ENCODE peak calls at places on chromosomes 16 and 17, in five cellular contexts. P, O, V, D and U are unnamed samples.

GRCh38 chr17:10151667-10152496 is 46.5 kb downstream of the GAS7 start:
- DNase-seq in P (peak), O (no peak), D (no peak), V (no peak), U (no peak)

GRCh38 chr17:34716291-34716690 is 136.9 kb downstream of the TMEM132E start:
- DNase-seq in D (no peak), O (no peak), P (no peak), V (no peak), U (no peak)

GRCh38 chr17:44269118-44269794 is 1.3 kb upstream of the SLC4A1 start:
- DNase-seq in D (no peak), V (peak), O (no peak), P (no peak), U (no peak)

GRCh38 chr16:88591577-88592021 is 21.4 kb downstream of the ZC3H18 start:
- DNase-seq in P (peak), D (no peak), O (no peak), V (no peak), U (no peak)

GRCh38 chr16:11835891-11836652 is 15.3 kb downstream of the RSL1D1 start:
- DNase-seq in D (no peak), O (no peak), P (no peak), V (peak), U (no peak)

GRCh38 chr16:87365021-87365713 is 18.4 kb downstream of the FBXO31 start:
- DNase-seq in D (no peak), O (no peak), V (no peak), P (no peak), U (no peak)

GRCh38 chr16:74297296-74297665 is 667 bp downstream of the PSMD7 start:
- DNase-seq in D (peak), O (no peak), V (peak), P (peak), U (peak)

GRCh38 chr17:83079766-83080616 is 582 bp downstream of the METRNL start:
- DNase-seq in O (no peak), V (no peak), D (no peak), P (peak), U (no peak)

GRCh38 chr17:41149652-41149985 is at the start of gene KRTAP4-5:
- DNase-seq in D (no peak), P (no peak), O (no peak), V (no peak), U (no peak)

GRCh38 chr16:24273511-24273910 is 17.4 kb downstream of the CACNG3 start:
- DNase-seq in P (peak), V (no peak), O (peak), D (no peak), U (no peak)

GRCh38 chr17:29682054-29682453 is 59.3 kb upstream of the CORO6 start:
- DNase-seq in O (no peak), D (peak), P (peak), V (peak), U (no peak)

GRCh38 chr16:15857779-15858560 is 1.1 kb upstream of the MYH11 start:
- DNase-seq in O (no peak), P (no peak), D (peak), V (no peak), U (no peak)
- TF ChIP-seq MYC in O (no peak), P (no peak), D (no peak), V (no peak), U (no peak)

GRCh38 chr17:16994626-16995025 is 22.7 kb upstream of the TNFRSF13B start:
- DNase-seq in O (no peak), P (no peak), V (no peak), D (no peak), U (no peak)
- TF ChIP-seq MYC in O (no peak), P (no peak), V (no peak), D (no peak), U (no peak)

DNA sequence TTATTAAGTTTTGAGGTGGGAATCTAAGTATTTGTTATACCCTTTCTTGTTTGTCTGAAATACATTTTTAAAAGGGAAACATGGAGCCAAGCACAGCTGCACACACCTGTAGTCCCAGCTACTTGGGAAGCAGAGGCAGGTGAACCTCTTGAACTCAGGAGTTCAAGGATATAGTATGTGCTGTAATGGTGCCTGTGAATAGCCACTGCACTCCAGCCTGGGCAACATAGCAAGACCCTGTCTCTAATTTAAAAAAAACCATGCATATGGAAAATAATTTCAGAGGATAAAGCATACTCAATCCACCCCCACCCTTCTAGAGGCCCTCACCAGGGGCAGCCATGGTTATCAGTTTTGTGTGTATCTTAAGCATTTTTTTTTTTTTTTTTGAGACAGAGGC is 3.4 kb upstream of the DDX19B start:
- DNase-seq in O (no peak), V (no peak), P (no peak), D (no peak), U (no peak)
- TF ChIP-seq MYC in O (no peak), V (no peak), P (no peak), D (no peak), U (no peak)

GRCh38 chr16:68064791-68065365 is 20.3 kb upstream of the NFATC3 start:
- DNase-seq in D (peak), V (peak), O (peak), P (peak), U (peak)

GRCh38 chr16:68061396-68061795 is 23.8 kb upstream of the NFATC3 start:
- DNase-seq in O (no peak), V (no peak), D (no peak), P (peak), U (no peak)

GRCh38 chr16:68062910-68063393 is 22.2 kb upstream of the NFATC3 start:
- DNase-seq in O (no peak), P (peak), D (no peak), V (no peak), U (no peak)

GRCh38 chr16:68055395-68055794 is 29.8 kb upstream of the NFATC3 start:
- DNase-seq in O (no peak), D (no peak), P (no peak), V (no peak), U (no peak)

GRCh38 chr16:68059804-68060203 is 25.4 kb upstream of the NFATC3 start:
- DNase-seq in O (no peak), D (no peak), V (no peak), P (no peak), U (no peak)
- TF ChIP-seq MYC in O (no peak), D (no peak), V (no peak), P (no peak), U (no peak)

DNA sequence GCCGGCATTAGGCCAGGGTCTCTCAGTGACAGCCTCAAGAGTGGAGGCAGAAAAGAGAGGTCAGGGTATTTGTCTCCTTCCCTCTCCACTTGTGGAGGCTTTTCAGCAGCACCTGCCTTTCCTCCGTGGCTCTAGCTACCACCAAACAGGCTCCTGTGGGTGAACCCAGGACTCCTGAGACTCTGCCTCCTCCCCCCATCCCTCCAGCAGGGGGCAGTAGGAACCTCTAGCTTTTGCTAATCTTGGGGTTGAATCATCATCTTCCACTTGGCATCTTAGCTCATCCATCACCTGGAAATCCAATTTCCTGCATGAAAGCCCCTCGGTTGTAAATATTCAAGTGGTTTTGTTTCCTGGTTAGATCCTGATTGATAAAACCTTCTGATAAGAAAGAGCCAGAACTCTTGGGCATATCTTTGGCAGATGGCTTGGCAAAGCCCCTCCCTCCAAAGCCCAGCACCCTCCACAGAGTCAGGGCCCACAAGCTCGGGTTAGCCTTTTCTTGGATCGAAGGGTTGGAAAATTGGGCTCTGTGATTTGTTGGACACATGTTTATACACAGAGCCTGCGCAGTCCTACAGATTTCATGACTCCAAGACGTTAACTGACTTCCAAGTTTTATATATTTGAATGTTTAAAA is 322.1 kb downstream of the MAP2K4 start:
- DNase-seq in D (no peak), O (peak), V (peak), P (peak), U (no peak)
- TF ChIP-seq MYC in D (no peak), O (no peak), V (no peak), P (no peak), U (no peak)

DNA sequence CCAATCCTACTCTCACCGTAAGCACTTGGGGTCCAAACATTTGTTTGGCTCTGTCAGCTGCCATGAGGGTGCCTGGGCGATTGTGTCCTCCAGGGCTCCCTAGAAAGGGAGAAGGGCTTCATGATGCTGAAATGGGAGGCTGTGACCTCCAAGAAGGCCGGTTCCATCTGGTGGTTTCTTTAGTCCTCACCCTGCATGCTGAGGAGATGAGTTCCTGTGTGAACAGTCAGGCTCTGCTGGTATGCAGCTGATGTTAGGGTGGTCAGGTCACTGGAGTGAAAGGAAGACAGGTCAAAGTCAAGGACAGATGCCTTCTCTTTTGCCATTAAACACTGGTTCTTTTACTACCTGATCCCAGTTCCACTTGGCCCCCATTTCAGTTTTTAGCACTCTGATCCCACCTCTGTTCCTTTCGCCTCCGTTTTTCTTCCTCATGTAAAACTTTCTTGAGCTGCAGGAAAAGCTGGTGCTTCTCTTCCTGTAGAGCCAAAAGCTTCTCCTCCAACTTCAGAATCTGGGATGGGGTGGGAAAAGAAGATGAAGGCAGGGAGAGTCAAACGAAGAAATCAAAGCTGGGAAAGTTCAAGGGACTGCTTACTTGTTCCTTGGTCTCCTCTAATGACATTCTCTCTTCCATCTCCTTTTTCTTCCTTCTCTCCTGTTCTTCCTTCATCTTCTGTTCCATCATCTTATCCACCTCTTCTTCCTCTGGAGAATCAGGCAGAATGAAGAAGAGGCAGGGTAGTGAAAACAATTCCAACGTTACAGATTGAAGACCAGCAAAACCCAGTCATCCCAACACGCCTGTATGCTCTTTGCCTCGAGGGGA is 1.1 kb downstream of the GPS2 start:
- DNase-seq in P (peak), D (no peak), O (peak), V (peak), U (no peak)
- TF ChIP-seq MYC in P (no peak), D (no peak), O (no peak), V (no peak), U (no peak)

GRCh38 chr16:47574091-47575054 is 113.2 kb downstream of the PHKB start:
- DNase-seq in P (peak), D (no peak), V (no peak), O (no peak), U (no peak)
- TF ChIP-seq MYC in P (no peak), D (no peak), V (no peak), O (no peak), U (no peak)

GRCh38 chr17:35786941-35787432 is 8.5 kb downstream of the MMP28 start:
- DNase-seq in V (no peak), D (no peak), O (peak), P (no peak), U (no peak)
- TF ChIP-seq MYC in V (no peak), D (no peak), O (no peak), P (no peak), U (no peak)

GRCh38 chr17:82030470-82031302 is 792 bp upstream of the RAC3 start:
- DNase-seq in P (peak), V (peak), O (peak), D (peak), U (no peak)

GRCh38 chr17:82029990-82030469 is 1.4 kb upstream of the RAC3 start:
- DNase-seq in V (no peak), P (no peak), D (no peak), O (no peak), U (no peak)

GRCh38 chr17:82033359-82034085 is 2.0 kb downstream of the RAC3 start:
- DNase-seq in D (no peak), V (no peak), O (no peak), P (no peak), U (no peak)

GRCh38 chr17:82031303-82031884 is at the start of gene RAC3:
- DNase-seq in P (peak), O (no peak), V (peak), D (no peak), U (no peak)

GRCh38 chr17:82031885-82032627 is 578 bp downstream of the RAC3 start:
- DNase-seq in V (peak), O (no peak), P (peak), D (no peak), U (no peak)
- TF ChIP-seq MYC in V (peak), O (no peak), P (peak), D (no peak), U (peak)

GRCh38 chr17:78839173-78839761 is 1.3 kb downstream of the USP36 start:
- DNase-seq in D (peak), P (peak), V (peak), O (no peak), U (no peak)

GRCh38 chr17:78840780-78841611 is at the start of gene USP36:
- DNase-seq in P (peak), O (peak), V (peak), D (peak), U (peak)

GRCh38 chr17:78838574-78839005 is 2.0 kb downstream of the USP36 start:
- DNase-seq in P (no peak), D (no peak), V (no peak), O (no peak), U (peak)

GRCh38 chr17:78840530-78840779 is 159 bp downstream of the USP36 start:
- DNase-seq in D (no peak), V (no peak), O (no peak), P (no peak), U (no peak)

GRCh38 chr17:78839762-78840529 is 668 bp downstream of the USP36 start:
- DNase-seq in D (peak), P (peak), V (peak), O (peak), U (peak)
- TF ChIP-seq MYC in D (no peak), P (peak), V (no peak), O (peak), U (no peak)